ENCODE peak calls at places on chromosomes 16 and 17, in eight cellular contexts. U, F, Q, R, C, V, T and H are unnamed samples.

GRCh38 chr17:19747829-19748806 is at the start of gene ALDH3A1:
- DNase-seq in F (no peak), T (no peak), U (no peak), C (peak; percentile 67), V (peak; percentile 27), Q (no peak), R (no peak), H (no peak)

GRCh38 chr16:53754938-53755910 is 51.3 kb downstream of the FTO start:
- DNase-seq in Q (no peak), U (no peak), T (no peak), C (peak; percentile 91), V (no peak), R (peak; percentile 80), F (no peak), H (no peak)

GRCh38 chr17:10762037-10762436 is 32.2 kb upstream of the TMEM220 start:
- DNase-seq in V (no peak), C (no peak), F (no peak), U (no peak), Q (no peak), R (no peak), T (no peak), H (no peak)

GRCh38 chr17:34579979-34580684 is 750 bp downstream of the TMEM132E start:
- DNase-seq in T (peak; percentile 61), V (no peak), C (no peak), U (peak; percentile 44), R (peak; percentile 60), Q (peak; percentile 55), F (no peak), H (no peak)

GRCh38 chr17:82188001-82188961 is 24.4 kb downstream of the CCDC57 start:
- DNase-seq in F (no peak), U (no peak), V (no peak), R (no peak), Q (no peak), T (no peak), C (no peak), H (no peak)

GRCh38 chr16:55698331-55698730 is 42.5 kb downstream of the SLC6A2 start:
- DNase-seq in T (no peak), R (no peak), U (no peak), Q (no peak), F (no peak), C (no peak), V (no peak), H (no peak)

GRCh38 chr16:70466812-70467090 is 12.4 kb downstream of the FCSK start:
- DNase-seq in R (no peak), C (no peak), V (no peak), F (no peak), T (no peak), U (no peak), Q (peak; percentile 2), H (no peak)

GRCh38 chr17:44221072-44221861 is 1.8 kb upstream of the UBTF start:
- DNase-seq in Q (peak; percentile 78), C (peak; percentile 62), T (peak; percentile 91), V (no peak), U (peak; percentile 92), R (peak; percentile 82), F (peak; percentile 26), H (no peak)

GRCh38 chr16:57544129-57544653 is 1.7 kb downstream of the ADGRG5 start:
- DNase-seq in Q (no peak), R (no peak), C (no peak), T (peak; percentile 68), V (no peak), U (no peak), F (no peak), H (no peak)

GRCh38 chr16:80700558-80700957 is 103.8 kb downstream of the CDYL2 start:
- DNase-seq in V (no peak), T (no peak), R (no peak), U (no peak), Q (no peak), F (no peak), C (no peak), H (no peak)

GRCh38 chr16:74480150-74481029 is 59.1 kb upstream of the CLEC18B start:
- DNase-seq in T (no peak), U (no peak), F (no peak), R (no peak), Q (peak; percentile 41), C (peak; percentile 85), V (peak; percentile 37), H (peak; percentile 17)

GRCh38 chr17:8264836-8265542 is 15.9 kb downstream of the PFAS start:
- DNase-seq in C (no peak), U (no peak), V (no peak), Q (no peak), T (no peak), F (no peak), R (no peak), H (no peak)

GRCh38 chr17:60077226-60077625 is 1.5 kb downstream of the HEATR6 start:
- DNase-seq in F (no peak), Q (no peak), R (no peak), T (no peak), U (no peak), C (no peak), V (no peak), H (no peak)